ENCODE peak calls at places on chromosomes 7 and 10, in eight cellular contexts. N, E, W, F, G, B, S and K are unnamed samples. For H3K4me1 and H3K36me3, the result is how much of the 10 kb centered on the place peaks cover.

GRCh38 chr10:58414270-58415041 is 29.2 kb downstream of the TFAM start:
- DNase-seq in N (peak), E (no peak), W (no peak), F (no peak), G (peak), B (no peak), S (peak), K (no peak)

GRCh38 chr10:46527241-46527811 is 29.1 kb downstream of the GPRIN2 start:
- DNase-seq in N (no peak), E (no peak), W (peak), F (peak), G (no peak), B (peak), S (peak), K (no peak)

GRCh38 chr7:63080406-63080805 is 918.2 kb upstream of the ZNF722 start:
- DNase-seq in N (no peak), E (no peak), W (no peak), F (no peak), G (no peak), B (no peak), S (no peak), K (no peak)

GRCh38 chr10:113987805-113988204 is 55.9 kb upstream of the ADRB1 start:
- DNase-seq in N (no peak), E (peak), W (peak), F (no peak), G (no peak), B (no peak), S (no peak), K (no peak)

GRCh38 chr10:44982114-44982460 is 3.5 kb upstream of the DEPP1 start:
- DNase-seq in N (no peak), E (peak), W (peak), F (peak), G (no peak), B (no peak), S (peak), K (no peak)

GRCh38 chr7:873367-874002 is 2.9 kb upstream of the GET4 start:
- DNase-seq in N (peak), E (peak), W (peak), F (peak), G (peak), B (peak), S (peak), K (peak)

GRCh38 chr10:18659784-18660561 is 742 bp downstream of the ARL5B start:
- DNase-seq in N (peak), E (no peak), W (no peak), F (no peak), G (peak), B (no peak), S (peak), K (no peak)

GRCh38 chr10:95260397-95260881 is 30.4 kb downstream of the PDLIM1 start:
- DNase-seq in N (peak), E (no peak), W (no peak), F (no peak), G (no peak), B (no peak), S (peak), K (no peak)

GRCh38 chr7:131522325-131522920 is 34.0 kb downstream of the PODXL start:
- DNase-seq in N (no peak), E (no peak), W (no peak), F (no peak), G (peak), B (no peak), S (no peak), K (no peak)

GRCh38 chr10:116403740-116404250 is 23.9 kb upstream of the PNLIPRP3 start:
- DNase-seq in N (no peak), E (no peak), W (no peak), F (no peak), G (no peak), B (no peak), S (no peak), K (no peak)

GRCh38 chr10:35961501-35961900 is 319.4 kb upstream of the FZD8 start:
- DNase-seq in N (peak), E (no peak), W (no peak), F (no peak), G (no peak), B (no peak), S (no peak), K (no peak)

GRCh38 chr7:158420591-158421340 is 166.9 kb downstream of the PTPRN2 start:
- DNase-seq in N (no peak), E (no peak), W (no peak), F (no peak), G (no peak), B (peak), S (peak), K (no peak)

GRCh38 chr7:8125680-8126444 is 136.1 kb downstream of the ICA1 start:
- DNase-seq in N (no peak), E (no peak), W (no peak), F (no peak), G (no peak), B (peak), S (no peak), K (no peak)

GRCh38 chr10:87925570-87925969 is 62.1 kb downstream of the PTEN start:
- DNase-seq in N (no peak), E (no peak), W (no peak), F (no peak), G (no peak), B (no peak), S (no peak), K (no peak)

GRCh38 chr7:103680161-103681144 is 234.4 kb upstream of the SLC26A5 start:
- DNase-seq in N (no peak), E (no peak), W (no peak), F (no peak), G (peak), B (no peak), S (peak), K (no peak)

GRCh38 chr10:79944428-79945395 is 4.2 kb downstream of the SFTPD start:
- DNase-seq in N (no peak), E (no peak), W (no peak), F (no peak), G (no peak), B (no peak), S (no peak), K (no peak)

GRCh38 chr10:103718247-103718620 is 137.1 kb downstream of the SH3PXD2A start:
- DNase-seq in N (no peak), E (no peak), W (no peak), F (no peak), G (no peak), B (no peak), S (no peak), K (no peak)

GRCh38 chr7:137953692-137954470 is 48.0 kb downstream of the CREB3L2 start:
- DNase-seq in N (peak), E (no peak), W (no peak), F (no peak), G (peak), B (no peak), S (peak), K (no peak)

GRCh38 chr10:46247808-46248569 is 38.8 kb upstream of the ANTXRL start:
- DNase-seq in N (no peak), E (peak), W (no peak), F (peak), G (no peak), B (peak), S (peak), K (no peak)

GRCh38 chr10:21885940-21886339 is 117.6 kb downstream of the DNAJC1 start:
- DNase-seq in N (no peak), E (no peak), W (no peak), F (no peak), G (no peak), B (no peak), S (no peak), K (no peak)

GRCh38 chr10:57113545-57113944 is 752.5 kb upstream of the ZWINT start:
- DNase-seq in N (no peak), E (no peak), W (no peak), F (no peak), G (no peak), B (no peak), S (no peak), K (no peak)

GRCh38 chr7:77863860-77864259 is 65.3 kb downstream of the PHTF2 start:
- DNase-seq in N (no peak), E (no peak), W (no peak), F (no peak), G (no peak), B (no peak), S (no peak), K (no peak)

GRCh38 chr10:63767512-63767911 is 246.3 kb downstream of the REEP3 start:
- DNase-seq in N (peak), E (no peak), W (no peak), F (no peak), G (no peak), B (no peak), S (no peak), K (no peak)

GRCh38 chr10:133316266-133316665 is 7.6 kb downstream of the ZNF511 start:
- DNase-seq in N (no peak), E (no peak), W (no peak), F (no peak), G (no peak), B (no peak), S (no peak), K (no peak)

GRCh38 chr10:89416465-89416864 is 2.1 kb downstream of the IFIT5 start:
- DNase-seq in N (no peak), E (no peak), W (no peak), F (no peak), G (no peak), B (no peak), S (no peak), K (no peak)

GRCh38 chr10:89659185-89660131 is 14.4 kb upstream of the PANK1 start:
- DNase-seq in N (peak), E (no peak), W (no peak), F (no peak), G (no peak), B (no peak), S (no peak), K (no peak)

DNA sequence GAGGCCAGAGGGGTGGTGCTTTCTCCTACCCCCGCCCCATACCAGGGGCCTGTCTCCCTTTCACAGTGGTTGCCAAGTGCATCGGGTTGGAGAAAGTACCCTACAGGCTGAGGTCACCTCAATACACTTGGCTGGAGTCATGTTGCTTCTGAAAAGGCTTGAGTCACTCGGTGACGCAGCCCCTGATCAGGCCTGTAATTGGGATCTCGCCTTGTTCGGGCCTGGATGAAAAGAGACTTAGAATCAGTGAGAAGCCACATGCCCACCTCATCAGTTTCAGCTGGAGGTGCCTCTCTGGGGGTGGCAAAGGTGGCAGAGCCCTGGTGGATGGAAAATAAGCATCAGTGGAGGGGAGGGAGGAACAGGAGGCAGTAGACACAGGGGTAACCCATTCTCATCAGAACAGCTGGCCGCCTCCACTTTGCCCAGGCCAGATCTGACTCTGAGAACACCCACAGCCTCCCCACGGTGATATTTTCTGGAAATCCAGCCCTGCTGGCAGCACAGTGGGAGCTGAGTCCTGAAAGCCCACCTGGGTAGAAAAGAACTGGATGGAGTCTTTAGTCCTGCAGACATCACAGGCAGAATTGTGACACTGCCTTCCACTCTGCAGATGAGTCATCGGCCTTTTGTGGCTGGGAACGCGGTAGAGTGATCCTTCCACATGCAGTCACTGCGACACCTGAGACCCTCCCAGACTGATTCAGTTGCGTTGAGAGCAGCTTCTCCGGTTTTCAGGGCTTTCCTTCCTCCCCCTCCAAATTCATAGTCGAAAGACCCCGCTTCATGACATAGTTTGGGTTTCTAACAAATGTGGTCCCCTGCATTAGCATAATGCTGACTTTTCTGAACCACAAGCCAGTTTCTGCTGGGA is 108.0 kb downstream of the GRK5 start:
- DNase-seq in N (peak), E (peak), W (peak), F (no peak), G (peak), B (no peak), S (peak), K (peak)
- H3K4me1 ChIP-seq in N (half or more), E (half or more), W (under half), F (under half), G (under half), B (under half), S (half or more), K (under half)

GRCh38 chr10:50312464-50313437 is 61.4 kb upstream of the ASAH2 start:
- DNase-seq in N (peak), E (no peak), W (no peak), F (no peak), G (no peak), B (no peak), S (no peak), K (no peak)

GRCh38 chr10:50314169-50315071 is 63.1 kb upstream of the ASAH2 start:
- DNase-seq in N (no peak), E (no peak), W (no peak), F (no peak), G (no peak), B (no peak), S (no peak), K (no peak)

GRCh38 chr10:50310560-50311174 is 59.4 kb upstream of the ASAH2 start:
- DNase-seq in N (no peak), E (no peak), W (no peak), F (no peak), G (peak), B (no peak), S (peak), K (no peak)

GRCh38 chr10:50304655-50305054 is 53.3 kb upstream of the ASAH2 start:
- DNase-seq in N (no peak), E (no peak), W (no peak), F (no peak), G (no peak), B (no peak), S (no peak), K (no peak)

DNA sequence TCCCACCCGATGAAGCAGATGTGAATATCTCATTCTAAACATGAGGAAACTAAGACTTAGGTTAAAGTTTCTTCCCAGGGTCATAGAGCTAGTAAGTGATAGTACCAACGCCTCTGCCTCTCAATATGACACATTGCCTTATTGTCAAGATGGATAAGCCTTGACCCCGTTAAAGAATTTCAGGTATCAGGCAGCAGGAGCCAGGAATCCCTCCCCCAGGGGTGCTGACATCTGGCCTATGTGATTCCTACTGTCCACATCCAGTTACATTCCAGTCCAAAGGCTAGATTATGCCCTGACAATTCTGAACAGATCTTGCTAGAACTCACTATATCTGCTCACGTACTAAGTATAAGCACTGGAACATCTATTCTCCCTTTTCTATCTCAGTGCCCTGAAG is 58.0 kb upstream of the ASAH2 start:
- DNase-seq in N (no peak), E (no peak), W (no peak), F (no peak), G (no peak), B (no peak), S (no peak), K (no peak)
- H3K36me3 ChIP-seq in N (under half), E (under half), W (half or more), F (under half), G (under half), B (half or more), S (under half), K (under half)

DNA sequence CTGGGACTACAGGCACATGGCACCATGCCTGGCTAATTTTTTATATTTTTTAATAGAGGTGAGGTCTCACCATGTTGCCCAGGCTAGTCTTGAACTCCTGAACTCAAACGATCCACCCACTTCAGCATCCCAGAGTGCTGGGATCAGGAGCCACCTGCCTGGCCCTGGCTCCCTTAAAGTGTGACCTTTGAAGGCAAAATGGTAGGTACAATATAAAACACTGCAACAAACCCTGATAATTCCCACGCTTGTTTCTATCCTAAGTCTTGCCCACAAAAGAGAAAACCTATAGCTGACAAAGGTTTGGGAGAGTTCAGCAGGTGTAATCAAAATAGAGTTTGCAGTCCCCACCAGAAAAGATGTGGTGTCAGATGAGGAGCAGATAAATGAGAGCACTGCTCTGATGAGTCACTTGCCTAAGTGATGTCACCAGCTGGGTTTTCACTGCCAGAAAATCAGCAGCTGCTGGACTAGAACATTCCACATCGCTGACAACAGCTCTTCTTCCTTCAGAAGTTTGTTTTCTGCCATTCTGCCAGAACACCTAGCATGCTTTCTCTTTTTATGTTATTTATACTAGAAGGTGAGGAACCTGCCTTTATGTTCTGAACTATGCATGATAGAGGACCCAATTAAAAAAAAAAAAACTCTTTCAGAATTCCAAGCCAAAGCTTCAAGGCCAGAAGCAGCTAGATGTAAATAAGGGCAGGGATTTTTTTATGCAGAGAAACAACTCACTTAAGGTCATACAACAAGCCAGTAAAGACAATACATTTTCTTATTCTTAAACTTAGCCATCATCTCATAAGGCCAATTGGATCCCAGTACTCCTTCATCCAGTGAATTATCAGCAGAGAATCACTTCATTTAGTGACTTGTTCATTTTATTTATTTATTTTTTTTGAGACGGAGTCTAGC is 18.0 kb downstream of the PURB start:
- DNase-seq in N (peak), E (no peak), W (peak), F (no peak), G (no peak), B (no peak), S (no peak), K (no peak)
- H3K4me1 ChIP-seq in N (under half), E (under half), W (under half), F (under half), G (under half), B (under half), S (under half), K (under half)

GRCh38 chr10:3137958-3138726 is 34.4 kb downstream of the PITRM1 start:
- DNase-seq in N (no peak), E (no peak), W (no peak), F (no peak), G (no peak), B (peak), S (no peak), K (no peak)
- H3K36me3 ChIP-seq in N (half or more), E (half or more), W (half or more), F (under half), G (under half), B (half or more), S (under half), K (half or more)

DNA sequence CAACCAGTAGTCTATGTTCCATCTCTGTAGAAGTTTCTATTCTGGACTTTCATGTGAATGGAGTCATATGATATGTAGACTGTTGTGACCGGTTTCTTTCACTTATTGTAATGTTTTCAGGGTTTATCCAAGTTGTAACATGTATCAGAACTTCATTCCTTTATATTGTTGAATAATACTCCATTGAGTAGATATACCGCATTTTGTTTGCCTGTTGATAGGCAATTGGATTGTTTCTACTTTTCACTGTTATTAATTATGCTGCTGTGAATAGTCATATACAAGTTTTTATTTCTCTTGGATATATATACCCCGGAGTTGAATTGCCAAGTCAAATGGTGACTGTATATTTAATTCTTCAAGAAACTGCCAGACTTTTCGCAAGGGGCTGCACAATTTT is 40.1 kb downstream of the SNX10 start:
- DNase-seq in N (no peak), E (no peak), W (no peak), F (no peak), G (no peak), B (no peak), S (no peak), K (no peak)
- H3K4me1 ChIP-seq in N (under half), E (under half), W (under half), F (under half), G (under half), B (under half), S (under half), K (under half)